ENCODE peak calls at places on chromosomes 6 and 20, in five cellular contexts. B, N, I, R and K are unnamed samples.

GRCh38 chr6:149852180-149852579 is 12.0 kb downstream of the LRP11 start:
- DNase-seq in B (no peak), N (peak), I (no peak), R (no peak), K (peak)

GRCh38 chr6:132683543-132683942 is 24.6 kb upstream of the TAAR1 start:
- DNase-seq in B (no peak), N (peak), I (no peak), R (no peak), K (no peak)

GRCh38 chr20:50561379-50562078 is 51.3 kb downstream of the PTPN1 start:
- DNase-seq in B (no peak), N (peak), I (no peak), R (no peak), K (no peak)

GRCh38 chr20:23189341-23189740 is 103.2 kb upstream of the CD93 start:
- DNase-seq in B (no peak), N (no peak), I (no peak), R (no peak), K (no peak)

GRCh38 chr20:48926816-48927215 is 5.3 kb downstream of the ARFGEF2 start:
- DNase-seq in B (no peak), N (no peak), I (no peak), R (no peak), K (no peak)

GRCh38 chr6:89963391-89963790 is 69.1 kb downstream of the GJA10 start:
- DNase-seq in B (no peak), N (no peak), I (no peak), R (no peak), K (no peak)

GRCh38 chr6:170212956-170213636 is 77.8 kb downstream of the DLL1 start:
- DNase-seq in B (no peak), N (no peak), I (peak), R (no peak), K (no peak)

GRCh38 chr6:24991748-24992467 is 56.1 kb upstream of the RIPOR2 start:
- DNase-seq in B (peak), N (peak), I (peak), R (no peak), K (peak)

GRCh38 chr6:57267586-57268293 is 45.6 kb upstream of the RAB23 start:
- DNase-seq in B (peak), N (peak), I (no peak), R (no peak), K (peak)

GRCh38 chr6:163554663-163555062 is 140.1 kb downstream of the QKI start:
- DNase-seq in B (no peak), N (peak), I (peak), R (no peak), K (peak)

GRCh38 chr6:170189236-170189635 is 101.6 kb downstream of the DLL1 start:
- DNase-seq in B (no peak), N (no peak), I (no peak), R (no peak), K (no peak)

GRCh38 chr6:100719883-100720682 is 161.0 kb downstream of the ASCC3 start:
- DNase-seq in B (no peak), N (peak), I (no peak), R (no peak), K (peak)

GRCh38 chr6:12937971-12938370 is 221.4 kb downstream of the PHACTR1 start:
- DNase-seq in B (no peak), N (no peak), I (no peak), R (no peak), K (no peak)

GRCh38 chr6:136429264-136429663 is 121.0 kb downstream of the MAP7 start:
- DNase-seq in B (no peak), N (no peak), I (no peak), R (no peak), K (no peak)

GRCh38 chr6:13813621-13814175 is 659 bp downstream of the MCUR1 start:
- DNase-seq in B (no peak), N (peak), I (no peak), R (peak), K (peak)

GRCh38 chr6:26012061-26012460 is 49.5 kb downstream of the TRIM38 start:
- DNase-seq in B (no peak), N (no peak), I (no peak), R (no peak), K (no peak)

GRCh38 chr20:36491901-36492617 is 49.3 kb upstream of the MYL9 start:
- DNase-seq in B (no peak), N (peak), I (peak), R (no peak), K (peak)

GRCh38 chr6:156645106-156645505 is 132.1 kb upstream of the ARID1B start:
- DNase-seq in B (no peak), N (peak), I (no peak), R (no peak), K (no peak)

GRCh38 chr20:63151554-63152321 is 64.2 kb downstream of the YTHDF1 start:
- DNase-seq in B (no peak), N (peak), I (peak), R (peak), K (no peak)

GRCh38 chr6:82013561-82014275 is 233.8 kb downstream of the IBTK start:
- DNase-seq in B (no peak), N (peak), I (no peak), R (no peak), K (no peak)

GRCh38 chr6:36445651-36446050 is 2.9 kb downstream of the KCTD20 start:
- DNase-seq in B (no peak), N (no peak), I (no peak), R (no peak), K (no peak)

GRCh38 chr6:33078442-33078841 is 2.7 kb downstream of the HLA-DPB1 start:
- DNase-seq in B (no peak), N (no peak), I (no peak), R (no peak), K (no peak)

GRCh38 chr6:3571206-3571815 is 114.5 kb upstream of the SLC22A23 start:
- DNase-seq in B (no peak), N (peak), I (no peak), R (no peak), K (no peak)

GRCh38 chr6:112941613-112942012 is 594.5 kb downstream of the RFPL4B start:
- DNase-seq in B (no peak), N (no peak), I (no peak), R (no peak), K (no peak)

GRCh38 chr6:112951829-112952228 is 604.7 kb downstream of the RFPL4B start:
- DNase-seq in B (no peak), N (peak), I (no peak), R (no peak), K (no peak)

GRCh38 chr6:112946051-112946450 is 598.9 kb downstream of the RFPL4B start:
- DNase-seq in B (no peak), N (peak), I (no peak), R (no peak), K (no peak)

DNA sequence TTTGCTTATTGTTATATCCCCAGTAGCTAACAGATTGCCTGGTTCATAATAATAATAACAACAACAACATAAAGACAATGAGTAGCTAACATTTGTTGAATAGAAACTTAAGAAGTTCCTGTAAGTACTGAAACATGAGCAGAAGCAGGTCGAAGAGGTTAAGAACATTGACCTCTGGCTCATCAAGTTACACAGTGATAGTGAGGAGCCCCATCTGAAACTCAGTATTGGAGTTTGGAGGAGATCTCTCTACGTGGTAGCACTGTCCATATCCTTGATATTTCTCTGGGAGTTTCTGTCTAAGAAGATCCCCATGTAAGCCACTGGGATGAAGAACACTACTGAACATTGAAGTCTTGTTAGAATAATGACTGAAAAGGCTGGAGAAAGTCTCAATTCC is 600.4 kb downstream of the RFPL4B start:
- DNase-seq in B (no peak), N (no peak), I (no peak), R (no peak), K (no peak)
- TF ChIP-seq CTCF in B (no peak), N (no peak), I (no peak), R (no peak), K (no peak)

GRCh38 chr20:54362283-54362682 is 113.1 kb upstream of the DOK5 start:
- DNase-seq in B (no peak), N (no peak), I (no peak), R (no peak), K (no peak)
- H3K4me3 ChIP-seq in B (no peak), N (no peak), I (no peak), R (no peak), K (no peak)

GRCh38 chr6:160662842-160663241 is 1.2 kb downstream of the LPA start:
- DNase-seq in B (no peak), N (no peak), I (no peak), R (no peak), K (no peak)

GRCh38 chr6:160668589-160668988 is 4.5 kb upstream of the LPA start:
- DNase-seq in B (no peak), N (no peak), I (no peak), R (no peak), K (no peak)

DNA sequence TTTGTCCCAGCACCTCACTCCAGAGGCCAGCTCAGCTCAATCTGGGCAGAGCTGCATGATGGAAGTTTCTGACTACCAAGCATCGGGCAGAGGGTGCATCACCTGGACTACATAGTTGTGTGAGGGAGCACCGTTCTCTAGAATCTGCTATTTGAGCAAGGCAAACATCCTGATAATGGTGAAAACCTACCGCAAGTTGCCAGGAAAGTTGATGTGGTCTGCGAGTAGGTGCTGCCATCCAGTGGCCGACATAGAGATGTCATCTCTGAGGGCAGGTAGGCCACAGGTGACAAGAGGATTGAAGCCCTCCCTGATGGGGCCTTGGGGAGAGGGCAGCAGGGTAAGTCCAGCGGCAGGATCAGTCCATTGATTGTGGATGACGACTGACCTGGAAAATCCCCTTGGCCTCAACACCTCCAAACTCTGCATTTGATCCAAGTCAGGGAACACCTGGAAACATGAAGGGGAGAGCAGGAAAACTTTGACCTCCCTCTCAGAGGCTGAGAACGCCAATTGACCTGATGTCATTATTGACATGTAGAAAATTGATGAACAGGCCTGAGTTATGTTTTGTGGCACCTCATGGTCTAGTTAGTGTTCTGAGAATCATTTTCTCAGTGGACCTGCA is 3.9 kb upstream of the LPA start:
- DNase-seq in B (peak), N (peak), I (no peak), R (no peak), K (peak)
- TF ChIP-seq CTCF in B (peak), N (no peak), I (no peak), R (no peak), K (peak)

GRCh38 chr20:2130668-2131067 is 29.0 kb downstream of the STK35 start:
- DNase-seq in B (no peak), N (no peak), I (peak), R (no peak), K (no peak)
- H3K4me3 ChIP-seq in B (no peak), N (no peak), I (no peak), R (peak), K (no peak)

GRCh38 chr20:35238170-35238569 is 11.7 kb downstream of the MMP24 start:
- DNase-seq in B (no peak), N (no peak), I (no peak), R (no peak), K (no peak)
- TF ChIP-seq CTCF in B (no peak), N (no peak), I (no peak), R (no peak), K (no peak)

DNA sequence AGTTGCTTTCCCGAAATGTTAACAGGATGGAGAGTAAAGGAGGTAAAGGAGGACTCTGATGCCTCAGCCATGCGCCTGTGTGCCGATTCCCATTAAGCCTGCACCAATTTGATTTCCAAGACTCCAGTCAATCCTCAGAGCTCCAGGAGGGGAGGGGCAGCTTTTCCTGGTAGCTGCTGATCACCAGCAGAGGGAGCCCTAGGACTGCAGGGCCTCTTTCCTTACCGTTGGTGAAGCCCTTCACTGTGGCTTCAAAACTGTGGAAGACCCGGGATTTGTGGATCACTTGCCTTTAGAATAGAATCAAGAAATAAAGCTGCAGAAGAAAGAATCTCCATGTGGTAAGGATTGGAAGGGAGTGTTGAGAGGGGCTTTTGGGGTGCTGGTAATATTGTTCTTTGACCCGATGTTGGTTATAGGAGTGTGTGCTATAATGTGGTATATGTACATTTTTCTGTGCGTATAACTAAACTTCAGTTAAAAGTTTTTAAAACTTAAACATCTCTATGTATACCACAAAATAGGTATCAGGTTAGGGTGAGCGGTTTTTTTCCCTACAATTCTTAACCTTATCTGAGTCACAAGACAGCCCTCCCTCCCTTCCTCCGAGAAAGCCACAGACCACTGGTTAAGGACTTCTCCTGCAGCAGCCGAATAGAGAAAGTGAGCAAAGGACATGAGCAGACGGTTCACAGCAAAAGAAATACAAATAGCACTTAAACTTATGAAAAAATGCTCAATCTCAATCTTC is 6.9 kb upstream of the OSER1 start:
- DNase-seq in B (peak), N (peak), I (peak), R (peak), K (peak)
- H3K4me3 ChIP-seq in B (no peak), N (no peak), I (peak), R (no peak), K (no peak)